ENCODE peak calls at places on chromosome 16, in eight cellular contexts. One of them, this sample, is unnamed.

GRCh38 chr16:58411736-58412614 is 19.7 kb downstream of the GINS3 start:
- DNase-seq in suprapubic skin: no peak
- DNase-seq in GM12878: no peak
- DNase-seq in heart left ventricle: no peak
- DNase-seq in ovary: no peak
- DNase-seq in body of pancreas: no peak
- DNase-seq in transverse colon: no peak
- DNase-seq in tibial nerve: no peak
- DNase-seq in this sample: no peak

GRCh38 chr16:70738083-70738977 is 52.5 kb upstream of the MTSS2 start:
- DNase-seq in tibial nerve: no peak
- DNase-seq in body of pancreas: no peak
- DNase-seq in heart left ventricle: peak; percentile 80
- DNase-seq in GM12878: no peak
- DNase-seq in transverse colon: peak; percentile 56
- DNase-seq in ovary: no peak
- DNase-seq in suprapubic skin: no peak
- DNase-seq in this sample: peak; percentile 90

GRCh38 chr16:22687031-22687530 is 126.9 kb upstream of the HS3ST2 start:
- DNase-seq in transverse colon: no peak
- DNase-seq in suprapubic skin: no peak
- DNase-seq in tibial nerve: no peak
- DNase-seq in heart left ventricle: no peak
- DNase-seq in ovary: no peak
- DNase-seq in body of pancreas: no peak
- DNase-seq in GM12878: no peak
- DNase-seq in this sample: no peak

GRCh38 chr16:47204736-47205499 is 61.2 kb upstream of the NETO2 start:
- DNase-seq in body of pancreas: no peak
- DNase-seq in suprapubic skin: no peak
- DNase-seq in transverse colon: no peak
- DNase-seq in tibial nerve: no peak
- DNase-seq in GM12878: no peak
- DNase-seq in heart left ventricle: no peak
- DNase-seq in ovary: no peak
- DNase-seq in this sample: no peak

GRCh38 chr16:57407521-57408353 is 3.2 kb downstream of the CCL17 start:
- DNase-seq in ovary: no peak
- DNase-seq in tibial nerve: no peak
- DNase-seq in suprapubic skin: no peak
- DNase-seq in transverse colon: no peak
- DNase-seq in heart left ventricle: no peak
- DNase-seq in GM12878: no peak
- DNase-seq in body of pancreas: no peak
- DNase-seq in this sample: no peak

GRCh38 chr16:56372013-56372634 is 53.2 kb downstream of the AMFR start:
- DNase-seq in transverse colon: no peak
- DNase-seq in suprapubic skin: no peak
- DNase-seq in body of pancreas: no peak
- DNase-seq in heart left ventricle: no peak
- DNase-seq in GM12878: no peak
- DNase-seq in tibial nerve: no peak
- DNase-seq in ovary: no peak
- DNase-seq in this sample: no peak

GRCh38 chr16:17211797-17212196 is 259.0 kb downstream of the XYLT1 start:
- DNase-seq in transverse colon: no peak
- DNase-seq in tibial nerve: no peak
- DNase-seq in heart left ventricle: no peak
- DNase-seq in suprapubic skin: no peak
- DNase-seq in body of pancreas: no peak
- DNase-seq in ovary: no peak
- DNase-seq in GM12878: no peak
- DNase-seq in this sample: no peak

GRCh38 chr16:51952500-51952899 is 594.4 kb downstream of the TOX3 start:
- DNase-seq in heart left ventricle: no peak
- DNase-seq in tibial nerve: no peak
- DNase-seq in suprapubic skin: no peak
- DNase-seq in transverse colon: no peak
- DNase-seq in GM12878: no peak
- DNase-seq in ovary: no peak
- DNase-seq in body of pancreas: no peak
- DNase-seq in this sample: no peak

GRCh38 chr16:49003022-49003421 is 278.6 kb downstream of the CBLN1 start:
- DNase-seq in transverse colon: no peak
- DNase-seq in suprapubic skin: no peak
- DNase-seq in GM12878: no peak
- DNase-seq in body of pancreas: no peak
- DNase-seq in heart left ventricle: no peak
- DNase-seq in tibial nerve: no peak
- DNase-seq in ovary: no peak
- DNase-seq in this sample: no peak

GRCh38 chr16:74623214-74623842 is 16.4 kb upstream of the GLG1 start:
- DNase-seq in body of pancreas: no peak
- DNase-seq in transverse colon: no peak
- DNase-seq in suprapubic skin: no peak
- DNase-seq in GM12878: no peak
- DNase-seq in ovary: no peak
- DNase-seq in heart left ventricle: no peak
- DNase-seq in tibial nerve: no peak
- DNase-seq in this sample: no peak

GRCh38 chr16:89108412-89108811 is 14.8 kb downstream of the ACSF3 start:
- DNase-seq in body of pancreas: no peak
- DNase-seq in tibial nerve: no peak
- DNase-seq in heart left ventricle: no peak
- DNase-seq in suprapubic skin: no peak
- DNase-seq in ovary: no peak
- DNase-seq in transverse colon: no peak
- DNase-seq in GM12878: no peak
- DNase-seq in this sample: no peak

GRCh38 chr16:50160495-50161164 is 7.5 kb downstream of the TENT4B start:
- DNase-seq in GM12878: no peak
- DNase-seq in heart left ventricle: no peak
- DNase-seq in body of pancreas: no peak
- DNase-seq in transverse colon: no peak
- DNase-seq in tibial nerve: no peak
- DNase-seq in suprapubic skin: no peak
- DNase-seq in ovary: no peak
- DNase-seq in this sample: no peak

GRCh38 chr16:49350265-49351103 is 23.1 kb upstream of the C16orf78 start:
- DNase-seq in tibial nerve: peak; percentile 45
- DNase-seq in transverse colon: peak; percentile 71
- DNase-seq in heart left ventricle: peak; percentile 60
- DNase-seq in body of pancreas: peak; percentile 58
- DNase-seq in ovary: peak; percentile 61
- DNase-seq in GM12878: no peak
- DNase-seq in suprapubic skin: peak; percentile 81
- DNase-seq in this sample: peak; percentile 26

GRCh38 chr16:23156946-23157460 is 7.8 kb upstream of the USP31 start:
- DNase-seq in tibial nerve: no peak
- DNase-seq in ovary: no peak
- DNase-seq in suprapubic skin: no peak
- DNase-seq in transverse colon: no peak
- DNase-seq in heart left ventricle: no peak
- DNase-seq in GM12878: no peak
- DNase-seq in body of pancreas: no peak
- DNase-seq in this sample: no peak

GRCh38 chr16:30985401-30986128 is 558 bp downstream of the HSD3B7 start:
- DNase-seq in ovary: peak; percentile 57
- DNase-seq in suprapubic skin: no peak
- DNase-seq in tibial nerve: no peak
- DNase-seq in transverse colon: peak; percentile 82
- DNase-seq in heart left ventricle: no peak
- DNase-seq in GM12878: no peak
- DNase-seq in body of pancreas: peak; percentile 92
- DNase-seq in this sample: peak; percentile 67

GRCh38 chr16:50719401-50720337 is 22.2 kb upstream of the CYLD start:
- DNase-seq in transverse colon: peak; percentile 66
- DNase-seq in GM12878: no peak
- DNase-seq in tibial nerve: no peak
- DNase-seq in body of pancreas: peak; percentile 67
- DNase-seq in suprapubic skin: no peak
- DNase-seq in heart left ventricle: no peak
- DNase-seq in ovary: no peak
- DNase-seq in this sample: no peak

GRCh38 chr16:86854058-86854621 is 275.8 kb downstream of the FOXL1 start:
- DNase-seq in ovary: no peak
- DNase-seq in transverse colon: no peak
- DNase-seq in heart left ventricle: no peak
- DNase-seq in tibial nerve: no peak
- DNase-seq in GM12878: no peak
- DNase-seq in suprapubic skin: no peak
- DNase-seq in body of pancreas: no peak
- DNase-seq in this sample: no peak

GRCh38 chr16:86856946-86857586 is 278.7 kb downstream of the FOXL1 start:
- DNase-seq in ovary: no peak
- DNase-seq in tibial nerve: no peak
- DNase-seq in heart left ventricle: no peak
- DNase-seq in suprapubic skin: no peak
- DNase-seq in body of pancreas: no peak
- DNase-seq in transverse colon: no peak
- DNase-seq in GM12878: no peak
- DNase-seq in this sample: no peak

GRCh38 chr16:86854895-86855294 is 276.5 kb downstream of the FOXL1 start:
- DNase-seq in tibial nerve: no peak
- DNase-seq in suprapubic skin: no peak
- DNase-seq in ovary: no peak
- DNase-seq in GM12878: no peak
- DNase-seq in body of pancreas: no peak
- DNase-seq in transverse colon: no peak
- DNase-seq in heart left ventricle: no peak
- DNase-seq in this sample: no peak

GRCh38 chr16:86858501-86858900 is 280.2 kb downstream of the FOXL1 start:
- DNase-seq in suprapubic skin: no peak
- DNase-seq in body of pancreas: no peak
- DNase-seq in tibial nerve: no peak
- DNase-seq in heart left ventricle: no peak
- DNase-seq in ovary: no peak
- DNase-seq in transverse colon: no peak
- DNase-seq in GM12878: no peak
- DNase-seq in this sample: no peak

GRCh38 chr16:86857807-86858206 is 279.5 kb downstream of the FOXL1 start:
- DNase-seq in body of pancreas: no peak
- DNase-seq in tibial nerve: no peak
- DNase-seq in transverse colon: no peak
- DNase-seq in ovary: no peak
- DNase-seq in suprapubic skin: no peak
- DNase-seq in heart left ventricle: no peak
- DNase-seq in GM12878: no peak
- DNase-seq in this sample: no peak
- TF ChIP-seq POLR2A in body of pancreas: no peak
- TF ChIP-seq POLR2A in tibial nerve: no peak
- TF ChIP-seq POLR2A in transverse colon: no peak
- TF ChIP-seq POLR2A in ovary: no peak
- TF ChIP-seq POLR2A in suprapubic skin: no peak
- TF ChIP-seq POLR2A in heart left ventricle: no peak
- TF ChIP-seq POLR2A in GM12878: no peak
- TF ChIP-seq POLR2A in this sample: no peak

DNA sequence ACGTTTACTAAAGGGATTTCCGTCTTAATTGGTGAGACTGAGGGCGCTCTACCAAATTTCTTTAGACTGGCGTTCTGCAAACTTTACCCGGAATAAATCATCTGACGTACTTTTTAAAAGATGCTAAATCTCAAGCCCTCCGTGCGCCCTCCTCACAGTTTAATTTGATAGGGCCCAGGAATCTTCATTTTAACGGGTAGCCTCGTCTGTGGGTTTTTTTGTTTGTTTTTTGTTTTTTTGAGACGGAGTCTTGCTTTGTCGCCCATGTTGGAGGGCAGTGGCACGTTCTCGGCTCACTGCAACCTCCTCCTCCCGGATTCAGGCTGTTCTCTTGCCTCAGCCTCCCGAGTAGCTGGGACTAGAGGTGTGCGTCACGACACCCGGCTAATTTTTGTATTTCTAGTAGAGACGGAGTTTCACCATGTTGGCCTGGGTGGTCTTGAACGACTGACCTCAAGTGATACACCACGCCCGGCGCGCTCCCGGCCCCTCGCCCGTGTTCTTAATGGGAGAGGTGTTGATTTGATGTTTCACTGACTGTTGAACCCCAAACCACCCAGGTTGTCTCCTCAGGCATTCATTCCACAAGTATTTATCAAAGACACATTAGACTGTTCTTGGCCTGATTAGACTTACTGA is 1.3 kb downstream of the CENPN start:
- DNase-seq in body of pancreas: no peak
- DNase-seq in transverse colon: no peak
- DNase-seq in ovary: peak; percentile 41
- DNase-seq in tibial nerve: no peak
- DNase-seq in GM12878: no peak
- DNase-seq in suprapubic skin: no peak
- DNase-seq in heart left ventricle: no peak
- DNase-seq in this sample: no peak
- H3K4me3 ChIP-seq in body of pancreas: no peak overlapping the region
- H3K4me3 ChIP-seq in transverse colon: peak overlapping the region; percentile 95
- H3K4me3 ChIP-seq in ovary: peak overlapping the region; percentile 81
- H3K4me3 ChIP-seq in tibial nerve: peak overlapping the region; percentile 84
- H3K4me3 ChIP-seq in GM12878: peak overlapping the region; percentile 93
- H3K4me3 ChIP-seq in suprapubic skin: peak overlapping the region; percentile 94
- H3K4me3 ChIP-seq in heart left ventricle: peak overlapping the region; percentile 94
- H3K4me3 ChIP-seq in this sample: peak overlapping the region; percentile 96

GRCh38 chr16:73107371-73107770 is 59.4 kb upstream of the ZFHX3 start:
- DNase-seq in heart left ventricle: no peak
- DNase-seq in suprapubic skin: no peak
- DNase-seq in ovary: no peak
- DNase-seq in GM12878: no peak
- DNase-seq in body of pancreas: no peak
- DNase-seq in transverse colon: no peak
- DNase-seq in tibial nerve: no peak
- DNase-seq in this sample: no peak

GRCh38 chr16:73116576-73116975 is 68.6 kb upstream of the ZFHX3 start:
- DNase-seq in heart left ventricle: no peak
- DNase-seq in GM12878: no peak
- DNase-seq in transverse colon: no peak
- DNase-seq in tibial nerve: no peak
- DNase-seq in ovary: no peak
- DNase-seq in body of pancreas: no peak
- DNase-seq in suprapubic skin: no peak
- DNase-seq in this sample: no peak

DNA sequence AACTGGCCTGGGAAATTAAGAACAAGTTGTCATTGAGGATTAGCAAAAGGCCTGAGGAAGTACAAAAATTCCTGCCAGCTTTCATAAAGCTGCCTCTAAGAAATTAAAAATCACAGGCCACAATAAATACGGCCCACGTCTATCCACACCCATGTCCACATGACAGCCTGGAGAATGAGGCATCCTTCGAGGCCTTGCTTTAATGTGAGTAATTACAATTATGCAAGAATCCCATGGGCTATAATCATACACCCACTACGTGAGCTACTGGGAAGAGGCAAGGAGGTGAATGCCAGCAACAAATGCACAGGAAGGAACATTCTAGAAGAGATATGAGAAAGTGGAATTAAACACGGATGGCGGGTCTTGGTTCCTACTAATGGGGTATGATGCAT is 65.4 kb upstream of the ZFHX3 start:
- DNase-seq in ovary: no peak
- DNase-seq in suprapubic skin: no peak
- DNase-seq in body of pancreas: no peak
- DNase-seq in tibial nerve: no peak
- DNase-seq in heart left ventricle: no peak
- DNase-seq in GM12878: no peak
- DNase-seq in transverse colon: no peak
- DNase-seq in this sample: no peak
- TF ChIP-seq CTCF in ovary: no peak
- TF ChIP-seq CTCF in suprapubic skin: no peak
- TF ChIP-seq CTCF in body of pancreas: no peak
- TF ChIP-seq CTCF in tibial nerve: no peak
- TF ChIP-seq CTCF in heart left ventricle: no peak
- TF ChIP-seq CTCF in GM12878: no peak
- TF ChIP-seq CTCF in transverse colon: no peak
- TF ChIP-seq CTCF in this sample: no peak

GRCh38 chr16:2213817-2214720 is 571 bp downstream of the PGP start:
- DNase-seq in body of pancreas: no peak
- DNase-seq in GM12878: no peak
- DNase-seq in transverse colon: no peak
- DNase-seq in suprapubic skin: no peak
- DNase-seq in ovary: peak; percentile 50
- DNase-seq in tibial nerve: no peak
- DNase-seq in heart left ventricle: no peak
- DNase-seq in this sample: no peak
- TF ChIP-seq POLR2A in body of pancreas: no peak
- TF ChIP-seq POLR2A in GM12878: peak; percentile 68
- TF ChIP-seq POLR2A in transverse colon: no peak
- TF ChIP-seq POLR2A in suprapubic skin: no peak
- TF ChIP-seq POLR2A in ovary: no peak
- TF ChIP-seq POLR2A in tibial nerve: no peak
- TF ChIP-seq POLR2A in heart left ventricle: no peak
- TF ChIP-seq POLR2A in this sample: no peak

This sample was measured in lower leg skin.